ENCODE peak calls at places on chromosomes 11 and 22, in ten cellular contexts. H, C, D, M, Z, J, Y, B, S and A are unnamed samples.

GRCh38 chr22:45493286-45493771 is 9.4 kb upstream of the FBLN1 start:
- DNase-seq in H (no peak), C (no peak), D (peak), M (no peak), Z (no peak), J (no peak), Y (no peak), B (no peak), S (no peak), A (no peak)

GRCh38 chr22:47165338-47165931 is 403.0 kb downstream of the TBC1D22A start:
- DNase-seq in H (peak), C (no peak), D (peak), M (no peak), Z (no peak), J (no peak), Y (no peak), B (no peak), S (no peak), A (peak)

GRCh38 chr11:36109850-36110606 is 166.2 kb downstream of the LDLRAD3 start:
- DNase-seq in H (no peak), C (peak), D (no peak), M (no peak), Z (no peak), J (no peak), Y (no peak), B (no peak), S (no peak), A (no peak)

GRCh38 chr11:84855846-84856245 is 771.3 kb downstream of the DLG2 start:
- DNase-seq in H (no peak), C (no peak), D (no peak), M (no peak), Z (no peak), J (no peak), Y (no peak), B (no peak), S (no peak), A (no peak)

GRCh38 chr11:128165572-128165971 is 421.8 kb downstream of the ETS1 start:
- DNase-seq in H (no peak), C (no peak), D (no peak), M (no peak), Z (no peak), J (no peak), Y (no peak), B (no peak), S (no peak), A (no peak)

GRCh38 chr22:27879923-27880322 is 39.1 kb downstream of the PITPNB start:
- DNase-seq in H (no peak), C (peak), D (no peak), M (no peak), Z (no peak), J (peak), Y (no peak), B (peak), S (no peak), A (no peak)

GRCh38 chr11:119701591-119702260 is 27.3 kb downstream of the NECTIN1 start:
- DNase-seq in H (no peak), C (no peak), D (no peak), M (no peak), Z (no peak), J (no peak), Y (no peak), B (no peak), S (no peak), A (no peak)

GRCh38 chr22:32378703-32379272 is 21.1 kb downstream of the RFPL3 start:
- DNase-seq in H (no peak), C (peak), D (no peak), M (peak), Z (no peak), J (peak), Y (no peak), B (peak), S (no peak), A (peak)

GRCh38 chr11:72378704-72379383 is 55.5 kb downstream of the CLPB start:
- DNase-seq in H (no peak), C (no peak), D (peak), M (no peak), Z (no peak), J (no peak), Y (peak), B (no peak), S (no peak), A (peak)

GRCh38 chr11:41309716-41310115 is 149.7 kb downstream of the LRRC4C start:
- DNase-seq in H (no peak), C (peak), D (no peak), M (no peak), Z (no peak), J (no peak), Y (no peak), B (no peak), S (no peak), A (no peak)

GRCh38 chr11:100925935-100926334 is 203.7 kb downstream of the PGR start:
- DNase-seq in H (no peak), C (no peak), D (no peak), M (no peak), Z (no peak), J (peak), Y (no peak), B (no peak), S (no peak), A (no peak)

GRCh38 chr11:108853864-108854263 is 189.0 kb downstream of the DDX10 start:
- DNase-seq in H (no peak), C (peak), D (no peak), M (no peak), Z (peak), J (no peak), Y (no peak), B (no peak), S (no peak), A (no peak)

GRCh38 chr11:2553198-2553597 is 108.4 kb downstream of the KCNQ1 start:
- DNase-seq in H (no peak), C (no peak), D (no peak), M (no peak), Z (no peak), J (no peak), Y (no peak), B (no peak), S (no peak), A (no peak)

GRCh38 chr11:56331861-56332491 is 13.9 kb upstream of the OR8K1 start:
- DNase-seq in H (no peak), C (peak), D (no peak), M (no peak), Z (no peak), J (no peak), Y (no peak), B (no peak), S (no peak), A (peak)

GRCh38 chr11:93123351-93123898 is 74.4 kb downstream of the SLC36A4 start:
- DNase-seq in H (no peak), C (no peak), D (no peak), M (no peak), Z (no peak), J (no peak), Y (no peak), B (no peak), S (no peak), A (peak)

GRCh38 chr11:44849424-44849823 is 101.3 kb downstream of the TP53I11 start:
- DNase-seq in H (no peak), C (no peak), D (no peak), M (no peak), Z (no peak), J (no peak), Y (no peak), B (no peak), S (no peak), A (no peak)

GRCh38 chr11:93085097-93085496 is 112.7 kb downstream of the SLC36A4 start:
- DNase-seq in H (no peak), C (no peak), D (no peak), M (no peak), Z (no peak), J (no peak), Y (peak), B (no peak), S (no peak), A (no peak)

GRCh38 chr11:556175-556699 is 4.3 kb downstream of the LMNTD2 start:
- DNase-seq in H (no peak), C (peak), D (no peak), M (peak), Z (no peak), J (no peak), Y (no peak), B (no peak), S (no peak), A (no peak)

GRCh38 chr11:557328-558132 is 3.0 kb downstream of the LMNTD2 start:
- DNase-seq in H (no peak), C (no peak), D (no peak), M (no peak), Z (no peak), J (no peak), Y (no peak), B (no peak), S (no peak), A (no peak)

GRCh38 chr11:558503-558902 is 2.0 kb downstream of the LMNTD2 start:
- DNase-seq in H (no peak), C (no peak), D (no peak), M (no peak), Z (no peak), J (no peak), Y (no peak), B (no peak), S (no peak), A (no peak)

GRCh38 chr11:555500-556174 is 4.9 kb downstream of the LMNTD2 start:
- DNase-seq in H (no peak), C (peak), D (no peak), M (peak), Z (no peak), J (no peak), Y (no peak), B (no peak), S (no peak), A (no peak)

GRCh38 chr11:556857-557256 is 3.7 kb downstream of the LMNTD2 start:
- DNase-seq in H (no peak), C (peak), D (no peak), M (no peak), Z (no peak), J (no peak), Y (no peak), B (no peak), S (no peak), A (no peak)
- TF ChIP-seq POLR2AphosphoS5 in H (no peak), C (no peak), D (no peak), M (no peak), Z (no peak), J (no peak), Y (no peak), B (no peak), S (no peak), A (no peak)

GRCh38 chr11:80048513-80048912 is 607.7 kb upstream of the TENM4 start:
- DNase-seq in H (no peak), C (no peak), D (no peak), M (no peak), Z (no peak), J (no peak), Y (no peak), B (no peak), S (no peak), A (no peak)
- H3K27ac ChIP-seq in H (no peak), C (no peak), D (no peak), M (no peak), Z (no peak), J (no peak), Y (no peak), B (no peak), S (no peak), A (no peak)

DNA sequence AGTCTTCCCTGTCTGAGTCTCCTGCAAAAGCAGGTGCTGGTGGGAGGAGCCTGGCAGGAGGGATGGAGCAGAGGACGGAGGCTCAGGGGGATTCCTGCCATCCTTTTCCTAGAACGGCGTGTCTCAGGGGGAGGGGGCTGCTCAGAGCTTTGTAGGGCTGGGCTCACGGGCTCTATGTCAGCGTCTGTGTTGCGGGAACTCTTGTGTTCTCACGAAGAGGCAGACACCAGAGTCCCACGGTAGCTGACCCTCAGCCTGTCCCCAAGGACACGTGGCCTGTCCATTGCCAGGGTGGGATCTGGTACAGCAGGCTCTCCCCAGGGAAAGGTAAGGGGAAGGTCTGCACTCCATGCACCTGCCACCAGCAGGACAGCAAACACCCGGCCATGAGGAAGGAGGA is 1505.2 kb downstream of the TBC1D22A start:
- DNase-seq in H (no peak), C (no peak), D (no peak), M (no peak), Z (no peak), J (no peak), Y (no peak), B (no peak), S (no peak), A (no peak)
- H3K4me3 ChIP-seq in H (no peak), C (no peak), D (no peak), M (no peak), Z (no peak), J (no peak), Y (no peak), B (no peak), S (no peak), A (no peak)

GRCh38 chr11:61369372-61370348 is 7.5 kb downstream of the TMEM138 start:
- DNase-seq in H (no peak), C (no peak), D (peak), M (no peak), Z (peak), J (no peak), Y (no peak), B (peak), S (no peak), A (no peak)
- TF ChIP-seq POLR2AphosphoS5 in H (peak), C (no peak), D (peak), M (peak), Z (peak), J (peak), Y (no peak), B (no peak), S (no peak), A (no peak)

GRCh38 chr11:95072948-95073347 is 6.2 kb downstream of the SRSF8 start:
- DNase-seq in H (no peak), C (no peak), D (no peak), M (no peak), Z (no peak), J (no peak), Y (no peak), B (no peak), S (no peak), A (no peak)

GRCh38 chr11:95078526-95078925 is 11.1 kb upstream of the ENDOD1 start:
- DNase-seq in H (no peak), C (no peak), D (no peak), M (no peak), Z (no peak), J (no peak), Y (no peak), B (no peak), S (no peak), A (no peak)

GRCh38 chr11:95076416-95076815 is 9.7 kb downstream of the SRSF8 start:
- DNase-seq in H (no peak), C (no peak), D (no peak), M (no peak), Z (peak), J (no peak), Y (no peak), B (no peak), S (no peak), A (no peak)

DNA sequence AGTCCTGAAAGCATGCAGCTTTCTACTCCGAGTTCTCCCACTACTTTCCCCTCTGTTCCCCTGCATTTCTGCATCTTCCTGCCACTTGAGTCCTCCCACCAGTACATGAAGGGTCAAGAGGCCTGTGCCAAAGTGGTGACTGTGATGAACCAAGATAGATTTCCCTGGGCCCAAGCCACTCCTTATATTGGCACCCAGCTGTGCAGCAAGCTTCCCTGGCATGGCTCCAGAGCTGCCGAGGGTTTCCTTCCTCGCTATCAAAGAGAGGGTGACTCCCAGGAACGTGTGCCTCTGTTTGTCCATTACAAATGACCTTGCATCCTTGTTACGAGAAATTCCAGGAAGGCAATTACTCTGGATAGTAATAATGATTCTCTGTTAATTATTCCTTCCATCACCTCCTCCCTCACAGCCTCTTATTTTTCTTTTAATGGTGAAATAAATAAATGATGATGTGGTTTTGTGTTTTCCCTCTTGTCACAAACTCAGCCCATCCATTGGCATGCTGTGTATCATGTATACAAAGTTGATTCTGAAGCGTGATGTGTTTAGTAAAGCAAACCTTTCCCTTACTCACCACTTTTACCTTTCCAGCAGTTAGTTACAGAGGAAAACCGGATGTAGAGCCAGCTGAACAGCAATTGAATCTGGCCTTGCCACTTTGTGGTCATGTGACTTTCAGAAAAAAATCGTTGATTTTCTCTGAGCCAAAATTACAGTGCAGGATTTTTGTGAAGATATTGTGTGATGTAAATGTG is 8.3 kb downstream of the SRSF8 start:
- DNase-seq in H (no peak), C (no peak), D (no peak), M (no peak), Z (no peak), J (no peak), Y (no peak), B (no peak), S (no peak), A (peak)
- H3K27ac ChIP-seq in H (peak), C (no peak), D (no peak), M (no peak), Z (peak), J (no peak), Y (no peak), B (no peak), S (no peak), A (peak)